ENCODE peak calls at places on chromosome 1, in ten cellular contexts. N is WTC11, X is left ventricle myocardium inferior, I is fibroblast of the aortic adventitia, Z is GM20000, M is progenitor cell of endocrine pancreas, A is RWPE1, V is bronchial epithelial cell, Y is GM06990, F is nephron progenitor cell. B is an unnamed sample.

GRCh38 chr1:30753660-30754123 is 3.9 kb downstream of the LAPTM5 start:
- DNase-seq in F (no peak), Z (no peak), M (no peak), Y (no peak), V (no peak), I (no peak), A (no peak), X (no peak), N (no peak), B (no peak)

GRCh38 chr1:1137256-1138045 is 21.6 kb upstream of the C1orf159 start:
- DNase-seq in A (no peak), V (no peak), N (no peak), M (no peak), I (no peak), X (no peak), F (no peak), Z (peak), Y (peak), B (no peak)

GRCh38 chr1:244302889-244303609 is 148.7 kb downstream of the ADSS2 start:
- DNase-seq in I (peak), X (no peak), M (no peak), N (no peak), Z (no peak), F (peak), A (peak), V (peak), Y (no peak), B (no peak)

GRCh38 chr1:232950919-232951579 is 638 bp downstream of the NTPCR start:
- DNase-seq in X (no peak), N (no peak), I (peak), M (no peak), A (peak), V (peak), F (peak), Y (peak), Z (peak), B (no peak)

GRCh38 chr1:83931658-83932253 is 67.2 kb downstream of the TTLL7 start:
- DNase-seq in I (peak), M (no peak), X (no peak), Y (peak), F (peak), V (peak), A (peak), Z (peak), N (no peak), B (no peak)

GRCh38 chr1:19203440-19203839 is 6.6 kb downstream of the UBR4 start:
- DNase-seq in F (no peak), M (no peak), X (no peak), I (peak), A (peak), Z (no peak), V (peak), Y (no peak), N (no peak), B (no peak)

GRCh38 chr1:188719735-188720134 is 1757.9 kb downstream of the BRINP3 start:
- DNase-seq in Z (no peak), V (no peak), N (no peak), Y (no peak), X (no peak), M (no peak), I (no peak), F (no peak), A (no peak), B (no peak)

GRCh38 chr1:224450164-224450955 is 15.8 kb upstream of the WDR26 start:
- DNase-seq in Z (no peak), V (no peak), X (no peak), A (no peak), Y (no peak), N (no peak), I (no peak), F (no peak), M (no peak), B (no peak)

DNA sequence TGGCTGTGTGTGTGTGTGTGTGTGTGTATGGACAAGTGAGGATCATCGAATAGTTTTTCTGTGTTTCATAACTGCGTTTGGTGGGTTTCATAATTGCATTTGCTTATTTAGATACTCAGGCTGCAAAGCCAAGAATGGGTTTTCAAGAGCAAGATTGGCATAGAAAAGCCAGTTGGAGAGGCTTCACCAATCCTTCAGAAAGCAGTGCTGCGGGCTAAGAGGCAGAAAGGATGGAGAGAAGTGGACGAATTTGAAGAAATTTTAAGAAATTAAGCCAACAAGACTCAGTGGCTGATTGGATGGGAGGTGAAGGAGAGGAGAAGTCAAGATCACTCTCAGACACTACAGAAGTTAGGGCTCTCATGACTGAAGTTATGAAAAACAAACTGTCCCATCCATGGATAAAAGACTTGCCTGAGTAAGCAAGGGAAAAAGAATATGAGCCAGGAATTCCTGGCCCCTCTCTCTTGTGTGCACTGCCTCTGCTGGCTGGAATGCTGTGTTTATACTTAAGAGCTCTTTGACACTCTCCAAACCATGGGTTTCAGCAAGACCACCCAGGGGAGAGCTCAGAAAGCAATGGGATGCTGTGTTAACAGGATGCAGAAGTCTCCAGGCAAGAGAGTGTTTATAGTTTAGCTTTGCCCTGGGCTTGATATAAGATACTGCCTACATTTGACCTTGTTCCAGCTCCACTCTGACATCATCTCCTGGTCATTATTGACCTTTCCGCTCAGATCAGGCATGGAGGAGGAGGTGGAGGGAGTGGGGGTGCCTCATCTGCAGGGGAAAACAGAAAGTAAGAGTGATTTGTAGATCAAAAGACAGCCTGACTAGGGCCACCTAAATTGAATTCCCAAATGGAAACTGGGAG is 232.0 kb upstream of the PLXNA2 start:
- DNase-seq in X (no peak), Y (no peak), V (no peak), I (peak), M (no peak), Z (no peak), F (peak), A (no peak), N (peak), B (no peak)
- TF ChIP-seq CTCF in X (peak), Y (no peak), V (peak), I (no peak), M (peak), Z (no peak), F (peak), A (no peak), N (no peak), B (peak)

GRCh38 chr1:33002006-33002405 is 34.7 kb downstream of the AK2 start:
- DNase-seq in Z (no peak), N (no peak), V (no peak), Y (no peak), F (no peak), M (no peak), A (no peak), I (no peak), X (no peak), B (no peak)

GRCh38 chr1:32998997-32999396 is 34.4 kb upstream of the RNF19B start:
- DNase-seq in N (no peak), I (peak), F (no peak), A (no peak), Z (no peak), Y (no peak), V (no peak), M (no peak), X (peak), B (no peak)

GRCh38 chr1:33000427-33001026 is 35.9 kb upstream of the RNF19B start:
- DNase-seq in N (no peak), F (no peak), A (no peak), Y (no peak), V (no peak), M (no peak), I (no peak), Z (no peak), X (no peak), B (no peak)

GRCh38 chr1:33003657-33004056 is 33.0 kb downstream of the AK2 start:
- DNase-seq in M (no peak), X (no peak), Z (no peak), F (no peak), A (no peak), I (no peak), N (no peak), Y (no peak), V (no peak), B (no peak)

GRCh38 chr1:33001282-33001681 is 35.4 kb downstream of the AK2 start:
- DNase-seq in A (no peak), V (no peak), N (no peak), M (no peak), X (no peak), Z (no peak), I (no peak), Y (no peak), F (no peak), B (no peak)
- TF ChIP-seq CTCF in A (no peak), V (peak), N (no peak), M (peak), X (peak), Z (peak), I (peak), Y (peak), F (peak), B (peak)

GRCh38 chr1:28580706-28581530 is 11.1 kb upstream of the RAB42 start:
- DNase-seq in A (peak), N (peak), I (peak), M (no peak), Z (peak), X (no peak), Y (no peak), V (peak), F (peak), B (no peak)
- TF ChIP-seq CTCF in A (no peak), N (no peak), I (no peak), M (peak), Z (peak), X (no peak), Y (peak), V (peak), F (no peak), B (peak)

GRCh38 chr1:119475866-119476439 is 31.1 kb upstream of the HSD3B1 start:
- DNase-seq in A (peak), I (peak), Z (peak), X (peak), F (peak), M (peak), Y (peak), V (peak), N (peak), B (no peak)
- TF ChIP-seq CTCF in A (peak), I (peak), Z (peak), X (peak), F (peak), M (peak), Y (peak), V (peak), N (peak), B (peak)

GRCh38 chr1:20587639-20588017 is 1.3 kb upstream of the CDA start:
- DNase-seq in Z (no peak), N (no peak), X (no peak), M (no peak), V (peak), F (no peak), I (peak), Y (no peak), A (no peak), B (no peak)

GRCh38 chr1:20588634-20589225 is at the start of gene CDA:
- DNase-seq in I (no peak), V (peak), X (peak), F (no peak), M (no peak), N (peak), Z (no peak), Y (no peak), A (peak), B (no peak)

GRCh38 chr1:20589331-20590312 is 725 bp downstream of the CDA start:
- DNase-seq in Z (no peak), F (peak), V (no peak), I (peak), M (no peak), X (peak), Y (no peak), N (no peak), A (no peak), B (no peak)

GRCh38 chr1:20584890-20585289 is 4.0 kb upstream of the CDA start:
- DNase-seq in Z (no peak), X (no peak), N (no peak), A (no peak), V (no peak), M (no peak), I (peak), Y (no peak), F (no peak), B (no peak)

DNA sequence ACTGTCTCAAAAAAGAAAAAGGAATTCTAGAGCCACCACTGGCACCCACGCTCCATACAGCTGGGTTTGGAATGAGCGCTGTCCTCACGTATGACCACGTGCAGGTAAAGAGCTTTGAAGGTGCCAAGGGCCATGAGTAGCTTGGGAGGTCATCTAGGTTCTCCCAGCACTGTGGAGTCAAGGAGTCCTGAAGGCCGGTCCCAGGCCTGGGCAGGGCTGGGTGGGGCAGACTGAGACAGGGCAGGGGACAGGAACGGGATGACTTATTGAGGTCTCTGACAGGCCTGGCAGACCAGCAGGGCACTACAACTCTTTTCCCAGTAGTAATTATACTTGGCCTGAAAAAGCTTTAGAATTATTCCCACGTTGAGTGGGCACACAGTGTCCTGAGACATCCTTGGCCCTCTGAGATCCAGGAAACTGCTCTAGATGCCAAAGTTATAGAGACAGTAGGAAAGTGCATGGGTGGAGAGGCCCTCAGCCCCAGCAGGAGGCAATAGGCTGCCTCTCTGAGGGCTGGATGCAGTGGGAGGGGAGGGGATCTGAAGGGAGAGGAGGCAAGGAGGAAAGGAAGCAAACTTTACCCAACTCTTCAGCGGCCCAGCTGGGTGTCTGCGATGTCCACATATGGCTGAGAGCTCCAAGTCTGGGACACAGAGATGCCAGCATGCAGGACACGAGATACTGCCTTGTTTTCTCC is 1.8 kb upstream of the CDA start:
- DNase-seq in Y (no peak), V (no peak), X (no peak), Z (no peak), F (no peak), N (no peak), M (no peak), I (peak), A (no peak), B (no peak)
- TF ChIP-seq CTCF in Y (no peak), V (no peak), X (no peak), Z (no peak), F (no peak), N (no peak), M (no peak), I (peak), A (no peak), B (no peak)

GRCh38 chr1:181152892-181153633 is 64.6 kb downstream of the IER5 start:
- DNase-seq in Y (peak), X (peak), V (peak), N (peak), Z (peak), A (no peak), F (peak), I (peak), M (no peak), B (no peak)
- TF ChIP-seq CTCF in Y (peak), X (peak), V (peak), N (no peak), Z (no peak), A (no peak), F (no peak), I (peak), M (peak), B (peak)

DNA sequence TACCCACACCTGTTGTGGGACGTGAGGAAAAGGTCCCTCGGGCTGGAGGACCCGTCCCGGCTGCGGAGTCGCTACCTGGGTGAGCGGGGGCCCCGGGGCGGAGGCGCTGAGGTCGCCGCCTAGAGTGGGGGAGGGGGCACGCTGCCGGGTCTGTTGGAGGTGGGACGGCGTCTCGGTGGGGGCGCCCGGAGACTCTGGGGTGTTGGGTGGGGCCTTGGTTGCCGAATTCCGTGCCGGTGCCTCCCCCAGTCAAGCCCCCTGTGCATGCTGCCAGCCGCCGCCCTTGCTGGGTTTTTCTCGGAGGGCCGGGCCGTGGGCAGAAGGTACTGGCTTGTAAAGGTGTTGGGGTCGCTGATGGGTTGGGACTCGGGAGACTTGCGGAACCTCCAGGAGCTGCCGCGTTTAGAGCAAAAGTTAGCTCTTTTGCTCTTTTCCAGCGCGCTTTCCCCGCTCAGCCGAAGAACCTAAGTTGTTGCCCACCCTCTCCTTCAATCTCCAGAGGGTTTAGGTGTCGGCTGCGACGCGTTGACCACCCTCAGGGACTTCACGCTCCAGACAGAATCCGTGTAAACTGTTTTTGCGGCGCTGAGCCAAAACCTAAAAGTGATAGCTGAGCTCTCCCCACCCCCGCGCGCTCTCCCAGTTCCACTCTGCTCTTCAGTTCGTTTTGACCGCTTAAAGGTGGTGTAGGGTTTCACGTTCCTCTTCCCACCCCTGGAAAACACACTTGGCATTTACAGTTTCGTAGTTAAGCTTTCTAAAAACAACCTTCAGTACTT is at the start of gene MPC2:
- DNase-seq in X (peak), M (no peak), F (peak), V (peak), Y (peak), A (peak), Z (peak), I (peak), N (peak), B (no peak)
- TF ChIP-seq CTCF in X (no peak), M (no peak), F (no peak), V (no peak), Y (no peak), A (no peak), Z (no peak), I (no peak), N (no peak), B (no peak)

GRCh38 chr1:167715653-167716302 is 6.0 kb upstream of the MPZL1 start:
- DNase-seq in A (no peak), I (no peak), Z (no peak), Y (no peak), N (no peak), V (no peak), M (no peak), F (no peak), X (no peak), B (no peak)
- TF ChIP-seq CTCF in A (peak), I (no peak), Z (no peak), Y (no peak), N (peak), V (no peak), M (no peak), F (no peak), X (peak), B (peak)

GRCh38 chr1:58155418-58156123 is 391.0 kb downstream of the OMA1 start:
- DNase-seq in V (peak), Z (peak), Y (no peak), N (peak), I (no peak), M (no peak), F (peak), A (no peak), X (peak), B (no peak)
- TF ChIP-seq CTCF in V (peak), Z (no peak), Y (peak), N (peak), I (peak), M (peak), F (peak), A (no peak), X (peak), B (peak)

DNA sequence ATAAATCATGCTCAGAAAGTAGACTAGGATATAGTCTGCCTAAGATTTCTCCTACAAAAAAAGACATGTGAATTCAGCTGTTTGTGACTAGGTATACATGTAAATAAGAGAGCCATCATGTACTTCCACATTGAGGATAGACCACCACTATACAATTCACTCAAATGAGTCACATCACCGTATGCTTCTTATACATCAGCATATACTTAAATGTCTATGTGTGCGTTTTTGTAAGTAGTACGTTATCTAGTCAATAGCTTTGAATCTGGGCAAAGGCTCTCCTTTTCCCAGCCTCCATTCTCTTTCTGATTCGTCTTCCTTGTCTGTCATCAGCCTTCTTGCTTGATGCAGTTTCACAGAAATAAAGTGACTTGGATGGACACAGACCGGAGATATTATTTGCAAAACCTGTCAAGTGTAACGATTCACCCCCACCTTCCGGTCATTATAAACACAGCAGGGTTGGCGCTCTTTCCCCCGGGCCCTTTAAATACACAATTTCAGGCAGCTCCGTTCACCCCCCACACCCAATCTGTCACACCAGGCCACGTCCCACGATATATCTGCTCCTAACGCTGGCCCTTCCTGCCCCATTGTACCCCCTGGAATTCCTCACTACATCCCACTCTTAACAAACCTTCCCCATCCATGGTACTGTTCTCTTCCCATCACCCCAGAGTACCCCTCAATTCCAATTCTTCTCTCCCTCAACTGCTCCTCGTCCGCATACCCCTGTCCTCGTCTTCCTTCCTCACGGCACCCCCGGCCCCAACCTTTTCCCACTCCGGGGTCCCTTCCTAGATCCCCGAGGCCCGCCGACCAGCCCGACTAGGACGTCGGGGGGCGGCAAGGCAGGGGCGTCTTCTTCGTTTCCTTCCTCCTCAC is 636 bp downstream of the VAMP4 start:
- DNase-seq in F (peak), N (no peak), X (peak), M (no peak), A (peak), Y (no peak), I (peak), V (peak), Z (peak), B (no peak)
- TF ChIP-seq CTCF in F (no peak), N (no peak), X (no peak), M (peak), A (no peak), Y (no peak), I (peak), V (peak), Z (no peak), B (peak)